ENCODE peak calls at places on chromosome 13, in six cellular contexts. U is HepG2, H is H1, T is K562, E is GM12891, R is GM12878. D is an unnamed sample.
A peak's percentile ranks its signal among the peaks of the same experiment; 100 is the strongest.

GRCh38 chr13:113337556-113337955 is 26.4 kb downstream of the GRTP1 start:
- DNase-seq in U (no peak), H (peak; percentile 72), T (no peak), E (no peak), R (no peak), D (no peak)

GRCh38 chr13:95256086-95256485 is 45.2 kb downstream of the ABCC4 start:
- DNase-seq in U (peak; percentile 23), H (no peak), T (no peak), E (no peak), R (no peak), D (no peak)

GRCh38 chr13:114179087-114179658 is at the start of gene CFAP97D2:
- DNase-seq in U (no peak), H (no peak), T (no peak), E (no peak), R (no peak), D (no peak)

GRCh38 chr13:50707533-50708096 is 135.9 kb downstream of the DLEU7 start:
- DNase-seq in U (no peak), H (no peak), T (no peak), E (no peak), R (no peak), D (no peak)

GRCh38 chr13:49524740-49525501 is 29.2 kb downstream of the PHF11 start:
- DNase-seq in U (no peak), H (no peak), T (no peak), E (no peak), R (no peak), D (no peak)

GRCh38 chr13:53217221-53217620 is 188.6 kb downstream of the OLFM4 start:
- DNase-seq in U (no peak), H (no peak), T (no peak), E (no peak), R (no peak), D (no peak)

GRCh38 chr13:34372581-34372980 is 554.6 kb downstream of the RFC3 start:
- DNase-seq in U (no peak), H (no peak), T (no peak), E (no peak), R (no peak), D (no peak)

GRCh38 chr13:75326173-75327131 is 155.5 kb downstream of the TBC1D4 start:
- DNase-seq in U (no peak), H (no peak), T (peak; percentile 41), E (peak; percentile 20), R (no peak), D (peak; percentile 17)

GRCh38 chr13:38804536-38804935 is 117.7 kb downstream of the FREM2 start:
- DNase-seq in U (no peak), H (no peak), T (no peak), E (no peak), R (no peak), D (no peak)

GRCh38 chr13:105878119-105878518 is 657.3 kb downstream of the EFNB2 start:
- DNase-seq in U (no peak), H (no peak), T (no peak), E (no peak), R (no peak), D (no peak)

GRCh38 chr13:78700121-78700910 is 41.4 kb upstream of the OBI1 start:
- DNase-seq in U (no peak), H (no peak), T (no peak), E (no peak), R (no peak), D (no peak)

GRCh38 chr13:113114511-113115362 is 7.9 kb upstream of the F10 start:
- DNase-seq in U (no peak), H (peak; percentile 37), T (no peak), E (no peak), R (no peak), D (no peak)

GRCh38 chr13:112833551-112834257 is 135.3 kb upstream of the MCF2L start:
- DNase-seq in U (no peak), H (no peak), T (no peak), E (no peak), R (no peak), D (no peak)

GRCh38 chr13:20828540-20829364 is 55.0 kb upstream of the EEF1AKMT1 start:
- DNase-seq in U (peak; percentile 38), H (no peak), T (no peak), E (no peak), R (peak; percentile 26), D (no peak)

GRCh38 chr13:40793339-40793738 is 3.9 kb downstream of the SLC25A15 start:
- DNase-seq in U (no peak), H (no peak), T (no peak), E (no peak), R (no peak), D (no peak)

GRCh38 chr13:36421447-36421846 is 10.8 kb upstream of the CCNA1 start:
- DNase-seq in U (no peak), H (no peak), T (no peak), E (no peak), R (no peak), D (no peak)

GRCh38 chr13:98910501-98910951 is 67.3 kb downstream of the DOCK9 start:
- DNase-seq in U (peak; percentile 7), H (no peak), T (no peak), E (no peak), R (no peak), D (no peak)

GRCh38 chr13:42553098-42554046 is 20.6 kb upstream of the TNFSF11 start:
- DNase-seq in U (no peak), H (no peak), T (no peak), E (no peak), R (no peak), D (no peak)

GRCh38 chr13:114200673-114201005 is 21.6 kb downstream of the CFAP97D2 start:
- DNase-seq in U (no peak), H (no peak), T (no peak), E (no peak), R (no peak), D (no peak)

GRCh38 chr13:99663185-99663825 is 162.0 kb downstream of the TM9SF2 start:
- DNase-seq in U (no peak), H (peak; percentile 37), T (no peak), E (no peak), R (no peak), D (no peak)

GRCh38 chr13:94886191-94886590 is 173.8 kb upstream of the SOX21 start:
- DNase-seq in U (no peak), H (no peak), T (no peak), E (no peak), R (no peak), D (no peak)

GRCh38 chr13:39498471-39499114 is 104.4 kb downstream of the LHFPL6 start:
- DNase-seq in U (no peak), H (no peak), T (no peak), E (no peak), R (no peak), D (no peak)

GRCh38 chr13:77599351-77599750 is 63.8 kb downstream of the SCEL start:
- DNase-seq in U (no peak), H (no peak), T (no peak), E (no peak), R (no peak), D (no peak)

GRCh38 chr13:110163020-110163658 is 143.8 kb downstream of the COL4A1 start:
- DNase-seq in U (no peak), H (no peak), T (no peak), E (no peak), R (no peak), D (no peak)

GRCh38 chr13:91347212-91347995 is at the start of gene MIR17HG:
- DNase-seq in U (peak; percentile 84), H (peak; percentile 90), T (peak; percentile 100), E (peak; percentile 45), R (peak; percentile 55), D (peak; percentile 42)

GRCh38 chr13:91348906-91349435 is 1.5 kb downstream of the MIR17HG start:
- DNase-seq in U (peak; percentile 75), H (peak; percentile 95), T (peak; percentile 70), E (peak; percentile 56), R (peak; percentile 43), D (peak; percentile 57)

GRCh38 chr13:91349992-91350911 is 2.8 kb downstream of the MIR17HG start:
- DNase-seq in U (no peak), H (no peak), T (peak; percentile 44), E (no peak), R (no peak), D (no peak)

GRCh38 chr13:91346848-91347211 is 657 bp upstream of the MIR17HG start:
- DNase-seq in U (no peak), H (no peak), T (peak; percentile 71), E (no peak), R (peak; percentile 25), D (no peak)

GRCh38 chr13:91347996-91348905 is 764 bp downstream of the MIR17HG start:
- DNase-seq in U (no peak), H (no peak), T (peak; percentile 99), E (peak; percentile 45), R (no peak), D (peak; percentile 29)
- TF ChIP-seq POLR2A in U (peak; percentile 60), H (peak; percentile 48), T (no peak), E (peak; percentile 59), R (peak; percentile 82), D (no peak)

DNA sequence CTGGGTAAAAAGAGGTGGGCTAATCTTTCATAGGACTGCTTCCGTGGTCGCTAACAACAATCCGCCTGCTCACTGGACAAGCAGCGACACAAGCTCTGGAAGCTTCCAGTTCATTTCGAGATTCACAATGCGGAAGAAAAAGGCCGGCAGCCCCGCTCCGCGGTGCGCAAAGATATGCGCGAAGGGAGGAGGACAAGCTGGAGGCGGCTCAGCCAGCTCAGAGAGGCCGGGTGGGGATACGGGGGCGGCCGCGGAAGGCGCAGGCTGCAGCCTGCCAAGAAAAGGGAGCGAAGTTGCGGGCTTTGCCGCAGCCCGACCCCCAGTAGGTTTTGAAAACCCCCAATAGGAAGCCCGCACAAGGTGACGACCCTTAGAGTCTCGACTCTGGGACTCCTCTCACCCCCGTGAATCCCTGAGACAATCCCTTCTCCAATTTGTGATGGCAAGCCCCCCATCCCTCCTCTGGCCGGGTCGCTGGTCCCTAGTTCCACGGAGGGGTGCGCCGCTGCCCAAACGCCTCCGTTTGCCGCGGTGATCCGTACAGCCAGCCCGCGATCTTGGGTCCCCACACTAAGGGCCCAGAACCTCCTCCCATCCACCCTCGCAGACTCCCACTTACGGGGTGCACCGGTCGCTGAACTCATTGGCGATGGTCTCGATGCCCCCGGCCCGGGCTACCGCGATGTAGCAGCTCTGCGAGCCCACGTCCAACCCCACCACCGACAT is 684 bp downstream of the HSPH1 start:
- DNase-seq in U (peak; percentile 31), H (peak; percentile 58), T (peak; percentile 9), E (no peak), R (peak; percentile 37), D (peak; percentile 23)
- TF ChIP-seq TAF1 in U (no peak), H (no peak), T (no peak), E (peak; percentile 49), R (no peak), D (peak; percentile 25)

GRCh38 chr13:25973085-25973484 is 78.7 kb downstream of the SHISA2 start:
- DNase-seq in U (no peak), H (no peak), T (no peak), E (no peak), R (no peak), D (no peak)
- TF ChIP-seq POLR2A in U (no peak), H (no peak), T (no peak), E (no peak), R (no peak), D (no peak)

DNA sequence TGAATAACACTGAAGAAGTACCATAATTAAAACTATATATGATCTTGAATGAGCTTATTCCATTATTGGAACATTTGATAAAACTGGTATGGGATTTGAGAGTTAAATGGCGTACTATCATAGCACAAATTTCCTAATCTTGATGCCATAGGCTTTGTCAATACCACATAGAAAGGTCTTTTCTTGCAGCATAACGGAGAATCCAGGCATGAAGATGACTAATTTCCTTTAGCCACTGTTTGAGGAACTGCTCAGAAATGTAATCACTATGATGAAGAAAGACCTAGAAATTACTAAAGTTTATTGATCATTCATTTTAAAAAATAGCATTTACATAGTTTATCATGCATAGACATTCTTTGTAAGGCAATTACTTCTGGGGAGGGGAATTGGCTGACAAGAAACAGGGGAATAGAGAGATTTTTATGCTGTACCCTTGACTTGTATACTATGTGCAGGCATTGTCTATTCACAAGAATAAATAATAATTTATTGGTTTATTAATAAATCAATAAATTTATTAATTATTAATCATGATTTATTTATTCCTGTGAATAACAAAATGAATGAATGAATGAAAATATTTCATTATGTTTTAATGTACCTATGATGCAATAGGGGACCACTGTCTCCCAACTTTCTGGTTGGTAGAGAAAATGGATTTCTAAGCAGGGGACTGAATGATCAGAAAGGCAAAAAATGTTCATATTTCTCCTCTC is 2676.6 kb downstream of the PCDH9 start:
- DNase-seq in U (no peak), H (no peak), T (no peak), E (no peak), R (no peak), D (no peak)
- TF ChIP-seq TAF1 in U (no peak), H (no peak), T (no peak), E (no peak), R (no peak), D (no peak)

D was measured in GM12892.